ENCODE peak calls at places on chromosomes 2 and 18, in nine cellular contexts. One of them, this sample, is unnamed.

GRCh38 chr2:20223345-20224190 is 1.4 kb downstream of the SDC1 start:
- DNase-seq in OCI-LY7: no peak
- DNase-seq in spleen: peak
- DNase-seq in fibroblast of the aortic adventitia: peak
- DNase-seq in fibroblast of pulmonary artery: peak
- DNase-seq in epithelial cell of esophagus: peak
- DNase-seq in heart right ventricle: no peak
- DNase-seq in A549: peak
- DNase-seq in endodermal cell: peak
- DNase-seq in this sample: no peak

GRCh38 chr2:239344857-239345216 is 56.0 kb downstream of the HDAC4 start:
- DNase-seq in OCI-LY7: no peak
- DNase-seq in spleen: no peak
- DNase-seq in fibroblast of the aortic adventitia: no peak
- DNase-seq in fibroblast of pulmonary artery: no peak
- DNase-seq in epithelial cell of esophagus: no peak
- DNase-seq in heart right ventricle: no peak
- DNase-seq in A549: no peak
- DNase-seq in endodermal cell: no peak
- DNase-seq in this sample: no peak

GRCh38 chr2:237731663-237732062 is 66.9 kb upstream of the RBM44 start:
- DNase-seq in OCI-LY7: no peak
- DNase-seq in spleen: no peak
- DNase-seq in fibroblast of the aortic adventitia: peak
- DNase-seq in fibroblast of pulmonary artery: peak
- DNase-seq in epithelial cell of esophagus: peak
- DNase-seq in heart right ventricle: no peak
- DNase-seq in A549: peak
- DNase-seq in endodermal cell: no peak
- DNase-seq in this sample: peak

GRCh38 chr18:495017-495416 is 5.5 kb downstream of the COLEC12 start:
- DNase-seq in OCI-LY7: no peak
- DNase-seq in spleen: no peak
- DNase-seq in fibroblast of the aortic adventitia: peak
- DNase-seq in fibroblast of pulmonary artery: no peak
- DNase-seq in epithelial cell of esophagus: no peak
- DNase-seq in heart right ventricle: no peak
- DNase-seq in A549: no peak
- DNase-seq in endodermal cell: no peak
- DNase-seq in this sample: no peak

GRCh38 chr18:10912790-10913560 is 236.4 kb downstream of the PIEZO2 start:
- DNase-seq in OCI-LY7: no peak
- DNase-seq in spleen: no peak
- DNase-seq in fibroblast of the aortic adventitia: peak
- DNase-seq in fibroblast of pulmonary artery: peak
- DNase-seq in epithelial cell of esophagus: no peak
- DNase-seq in heart right ventricle: peak
- DNase-seq in A549: no peak
- DNase-seq in endodermal cell: no peak
- DNase-seq in this sample: peak

GRCh38 chr2:240925576-240926515 is 19.7 kb downstream of the CROCC2 start:
- DNase-seq in OCI-LY7: no peak
- DNase-seq in spleen: peak
- DNase-seq in fibroblast of the aortic adventitia: no peak
- DNase-seq in fibroblast of pulmonary artery: no peak
- DNase-seq in epithelial cell of esophagus: no peak
- DNase-seq in heart right ventricle: peak
- DNase-seq in A549: no peak
- DNase-seq in endodermal cell: peak
- DNase-seq in this sample: no peak

GRCh38 chr2:165911231-165911630 is 42.3 kb downstream of the TTC21B start:
- DNase-seq in OCI-LY7: no peak
- DNase-seq in spleen: no peak
- DNase-seq in fibroblast of the aortic adventitia: peak
- DNase-seq in fibroblast of pulmonary artery: peak
- DNase-seq in epithelial cell of esophagus: no peak
- DNase-seq in heart right ventricle: no peak
- DNase-seq in A549: no peak
- DNase-seq in endodermal cell: no peak
- DNase-seq in this sample: no peak

GRCh38 chr2:28452534-28453081 is 43.3 kb upstream of the PLB1 start:
- DNase-seq in OCI-LY7: peak
- DNase-seq in spleen: peak
- DNase-seq in fibroblast of the aortic adventitia: peak
- DNase-seq in fibroblast of pulmonary artery: peak
- DNase-seq in epithelial cell of esophagus: peak
- DNase-seq in heart right ventricle: peak
- DNase-seq in A549: peak
- DNase-seq in endodermal cell: peak
- DNase-seq in this sample: no peak

DNA sequence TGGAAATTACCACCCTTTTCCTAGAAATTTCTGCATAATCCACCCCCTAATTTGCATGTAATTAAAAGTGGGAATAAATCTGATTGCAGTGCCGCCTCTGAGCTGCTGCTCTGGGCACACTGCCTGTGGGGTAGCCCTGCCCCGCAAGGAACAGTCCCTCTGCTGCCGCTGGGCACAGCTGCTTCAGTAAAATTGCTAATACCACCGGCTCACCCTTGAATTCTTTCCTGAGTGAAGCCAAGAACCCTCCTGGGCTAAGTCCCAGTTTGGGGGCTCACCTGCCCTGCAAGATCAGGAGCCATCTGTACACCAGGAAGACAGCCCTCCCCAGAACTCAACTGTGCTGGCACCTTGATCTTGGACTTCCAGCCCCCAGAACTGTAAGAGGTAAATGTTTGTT is 58.9 kb downstream of the ODC1 start:
- DNase-seq in OCI-LY7: no peak
- DNase-seq in spleen: no peak
- DNase-seq in fibroblast of the aortic adventitia: no peak
- DNase-seq in fibroblast of pulmonary artery: no peak
- DNase-seq in epithelial cell of esophagus: no peak
- DNase-seq in heart right ventricle: no peak
- DNase-seq in A549: no peak
- DNase-seq in endodermal cell: no peak
- DNase-seq in this sample: no peak
- H3K4me3 ChIP-seq in OCI-LY7: no peak
- H3K4me3 ChIP-seq in spleen: no peak
- H3K4me3 ChIP-seq in fibroblast of the aortic adventitia: no peak
- H3K4me3 ChIP-seq in fibroblast of pulmonary artery: no peak
- H3K4me3 ChIP-seq in epithelial cell of esophagus: no peak
- H3K4me3 ChIP-seq in heart right ventricle: no peak
- H3K4me3 ChIP-seq in A549: no peak
- H3K4me3 ChIP-seq in endodermal cell: no peak
- H3K4me3 ChIP-seq in this sample: no peak

DNA sequence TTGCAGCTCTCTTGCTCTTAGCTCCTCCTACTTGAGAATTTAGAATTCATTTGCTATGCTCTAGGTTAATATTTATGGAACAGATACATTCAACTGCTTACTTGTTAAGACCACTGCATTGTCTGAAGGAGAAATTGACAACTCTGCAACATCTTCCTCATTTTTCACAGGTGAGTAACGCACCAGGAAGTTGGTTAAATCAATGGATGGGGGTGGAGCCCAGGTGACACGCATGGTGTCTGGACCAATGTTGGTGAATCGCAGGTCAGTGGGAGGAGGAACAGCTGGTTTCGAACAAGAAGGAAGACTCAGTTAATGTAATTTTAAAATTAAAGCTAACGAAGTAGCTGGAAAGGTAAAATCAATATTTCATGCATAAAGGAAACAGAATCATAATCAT is 44.3 kb downstream of the FN1 start:
- DNase-seq in OCI-LY7: peak
- DNase-seq in spleen: no peak
- DNase-seq in fibroblast of the aortic adventitia: no peak
- DNase-seq in fibroblast of pulmonary artery: no peak
- DNase-seq in epithelial cell of esophagus: peak
- DNase-seq in heart right ventricle: no peak
- DNase-seq in A549: peak
- DNase-seq in endodermal cell: no peak
- DNase-seq in this sample: no peak
- TF ChIP-seq CTCF in OCI-LY7: no peak
- TF ChIP-seq CTCF in spleen: no peak
- TF ChIP-seq CTCF in fibroblast of the aortic adventitia: no peak
- TF ChIP-seq CTCF in fibroblast of pulmonary artery: no peak
- TF ChIP-seq CTCF in epithelial cell of esophagus: no peak
- TF ChIP-seq CTCF in heart right ventricle: no peak
- TF ChIP-seq CTCF in A549: no peak
- TF ChIP-seq CTCF in endodermal cell: no peak
- TF ChIP-seq CTCF in this sample: no peak

GRCh38 chr2:84891355-84892010 is 10.6 kb upstream of the TRABD2A start:
- DNase-seq in OCI-LY7: no peak
- DNase-seq in spleen: no peak
- DNase-seq in fibroblast of the aortic adventitia: no peak
- DNase-seq in fibroblast of pulmonary artery: no peak
- DNase-seq in epithelial cell of esophagus: no peak
- DNase-seq in heart right ventricle: no peak
- DNase-seq in A549: no peak
- DNase-seq in endodermal cell: peak
- DNase-seq in this sample: no peak

GRCh38 chr2:84897773-84898172 is 7.7 kb upstream of the TMSB10 start:
- DNase-seq in OCI-LY7: no peak
- DNase-seq in spleen: no peak
- DNase-seq in fibroblast of the aortic adventitia: no peak
- DNase-seq in fibroblast of pulmonary artery: no peak
- DNase-seq in epithelial cell of esophagus: no peak
- DNase-seq in heart right ventricle: no peak
- DNase-seq in A549: no peak
- DNase-seq in endodermal cell: no peak
- DNase-seq in this sample: no peak

GRCh38 chr2:84899181-84899580 is 6.3 kb upstream of the TMSB10 start:
- DNase-seq in OCI-LY7: no peak
- DNase-seq in spleen: no peak
- DNase-seq in fibroblast of the aortic adventitia: no peak
- DNase-seq in fibroblast of pulmonary artery: no peak
- DNase-seq in epithelial cell of esophagus: no peak
- DNase-seq in heart right ventricle: no peak
- DNase-seq in A549: no peak
- DNase-seq in endodermal cell: peak
- DNase-seq in this sample: no peak

GRCh38 chr2:84894131-84894586 is 11.3 kb upstream of the TMSB10 start:
- DNase-seq in OCI-LY7: no peak
- DNase-seq in spleen: no peak
- DNase-seq in fibroblast of the aortic adventitia: no peak
- DNase-seq in fibroblast of pulmonary artery: no peak
- DNase-seq in epithelial cell of esophagus: peak
- DNase-seq in heart right ventricle: no peak
- DNase-seq in A549: no peak
- DNase-seq in endodermal cell: peak
- DNase-seq in this sample: no peak

DNA sequence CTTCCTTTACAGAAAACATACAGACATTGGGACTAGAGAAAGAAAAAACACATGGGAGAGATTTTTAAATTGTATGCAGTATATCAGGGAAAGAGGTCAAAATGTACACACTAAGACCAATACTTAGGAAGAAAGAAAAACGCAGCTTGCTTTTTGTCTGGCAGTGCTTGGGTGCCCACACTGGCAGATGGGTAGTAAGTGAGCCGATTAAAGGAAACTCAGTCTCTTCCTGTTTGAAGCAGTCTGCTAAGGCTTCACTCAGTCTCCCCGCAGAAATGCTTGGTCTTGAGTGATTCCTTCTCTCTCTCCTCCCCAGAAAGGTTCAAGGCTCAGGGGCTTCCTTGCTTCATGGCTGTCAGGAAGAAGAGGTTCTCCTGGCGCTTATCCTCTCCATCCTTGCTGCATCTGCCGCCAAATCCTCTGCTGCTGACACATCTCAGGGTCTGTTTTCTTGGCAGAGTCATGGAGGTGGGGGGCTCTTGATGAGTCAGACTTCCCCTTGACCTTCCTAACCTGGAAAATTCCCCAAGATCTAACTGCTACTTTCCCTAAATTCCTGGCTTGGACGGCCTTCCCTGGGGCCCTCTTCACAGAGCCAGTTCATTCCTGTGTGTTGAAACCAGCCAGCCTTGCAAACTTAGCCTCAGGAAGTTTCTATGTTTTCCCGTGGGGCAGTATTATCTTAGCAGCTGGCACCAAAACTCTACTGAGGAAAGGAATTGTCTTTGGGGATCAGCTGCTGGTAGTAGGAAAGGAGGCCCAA is 10.5 kb upstream of the TMSB10 start:
- DNase-seq in OCI-LY7: peak
- DNase-seq in spleen: no peak
- DNase-seq in fibroblast of the aortic adventitia: peak
- DNase-seq in fibroblast of pulmonary artery: peak
- DNase-seq in epithelial cell of esophagus: no peak
- DNase-seq in heart right ventricle: no peak
- DNase-seq in A549: no peak
- DNase-seq in endodermal cell: peak
- DNase-seq in this sample: no peak
- H3K4me3 ChIP-seq in OCI-LY7: peak
- H3K4me3 ChIP-seq in spleen: no peak
- H3K4me3 ChIP-seq in fibroblast of the aortic adventitia: no peak
- H3K4me3 ChIP-seq in fibroblast of pulmonary artery: no peak
- H3K4me3 ChIP-seq in epithelial cell of esophagus: no peak
- H3K4me3 ChIP-seq in heart right ventricle: no peak
- H3K4me3 ChIP-seq in A549: no peak
- H3K4me3 ChIP-seq in endodermal cell: no peak
- H3K4me3 ChIP-seq in this sample: no peak

GRCh38 chr2:109663721-109664120 is 49.6 kb downstream of the SOWAHC start:
- DNase-seq in OCI-LY7: no peak
- DNase-seq in spleen: no peak
- DNase-seq in fibroblast of the aortic adventitia: peak
- DNase-seq in fibroblast of pulmonary artery: peak
- DNase-seq in epithelial cell of esophagus: peak
- DNase-seq in heart right ventricle: peak
- DNase-seq in A549: no peak
- DNase-seq in endodermal cell: no peak
- DNase-seq in this sample: peak

GRCh38 chr2:109666466-109666865 is 52.3 kb downstream of the SOWAHC start:
- DNase-seq in OCI-LY7: no peak
- DNase-seq in spleen: no peak
- DNase-seq in fibroblast of the aortic adventitia: no peak
- DNase-seq in fibroblast of pulmonary artery: no peak
- DNase-seq in epithelial cell of esophagus: no peak
- DNase-seq in heart right ventricle: no peak
- DNase-seq in A549: no peak
- DNase-seq in endodermal cell: no peak
- DNase-seq in this sample: no peak

GRCh38 chr2:109660046-109660860 is 46.1 kb downstream of the SOWAHC start:
- DNase-seq in OCI-LY7: no peak
- DNase-seq in spleen: peak
- DNase-seq in fibroblast of the aortic adventitia: no peak
- DNase-seq in fibroblast of pulmonary artery: peak
- DNase-seq in epithelial cell of esophagus: peak
- DNase-seq in heart right ventricle: no peak
- DNase-seq in A549: peak
- DNase-seq in endodermal cell: no peak
- DNase-seq in this sample: no peak

GRCh38 chr2:109659356-109660045 is 45.3 kb downstream of the SOWAHC start:
- DNase-seq in OCI-LY7: no peak
- DNase-seq in spleen: no peak
- DNase-seq in fibroblast of the aortic adventitia: no peak
- DNase-seq in fibroblast of pulmonary artery: no peak
- DNase-seq in epithelial cell of esophagus: no peak
- DNase-seq in heart right ventricle: no peak
- DNase-seq in A549: no peak
- DNase-seq in endodermal cell: no peak
- DNase-seq in this sample: no peak

GRCh38 chr2:109662889-109663288 is 48.7 kb downstream of the SOWAHC start:
- DNase-seq in OCI-LY7: no peak
- DNase-seq in spleen: no peak
- DNase-seq in fibroblast of the aortic adventitia: no peak
- DNase-seq in fibroblast of pulmonary artery: no peak
- DNase-seq in epithelial cell of esophagus: peak
- DNase-seq in heart right ventricle: no peak
- DNase-seq in A549: no peak
- DNase-seq in endodermal cell: no peak
- DNase-seq in this sample: no peak
- TF ChIP-seq CTCF in OCI-LY7: no peak
- TF ChIP-seq CTCF in spleen: no peak
- TF ChIP-seq CTCF in fibroblast of the aortic adventitia: no peak
- TF ChIP-seq CTCF in fibroblast of pulmonary artery: peak
- TF ChIP-seq CTCF in epithelial cell of esophagus: peak
- TF ChIP-seq CTCF in heart right ventricle: no peak
- TF ChIP-seq CTCF in A549: peak
- TF ChIP-seq CTCF in endodermal cell: peak
- TF ChIP-seq CTCF in this sample: peak